ENCODE peak calls at places on chromosomes 12 and 14, in seven cellular contexts. R, B, E, U, L, C and Q are unnamed samples. For H3K27me3 and H3K4me1, the result is how much of the 10 kb centered on the place peaks cover.

GRCh38 chr12:49545815-49546214 is 7.0 kb downstream of the KCNH3 start:
- DNase-seq in U (no peak), L (no peak), C (no peak), R (no peak), E (no peak), B (no peak), Q (no peak)

GRCh38 chr12:108890208-108890607 is 10.3 kb downstream of the DAO start:
- DNase-seq in R (no peak), B (peak), E (no peak), L (no peak), U (no peak), C (no peak), Q (no peak)

GRCh38 chr14:38999949-39000348 is 103.1 kb downstream of the SEC23A start:
- DNase-seq in E (no peak), U (no peak), R (no peak), B (no peak), L (no peak), C (no peak), Q (no peak)

GRCh38 chr14:94596361-94596760 is 15.1 kb downstream of the SERPINA5 start:
- DNase-seq in R (no peak), E (no peak), C (no peak), L (no peak), U (no peak), B (no peak), Q (no peak)

GRCh38 chr12:103505371-103506236 is 9.8 kb upstream of the C12orf42 start:
- DNase-seq in R (no peak), C (no peak), E (no peak), U (no peak), L (no peak), B (no peak), Q (peak)

GRCh38 chr14:49945448-49946319 is 52.8 kb downstream of the ARF6 start:
- DNase-seq in L (no peak), U (no peak), C (no peak), B (no peak), E (no peak), R (no peak), Q (no peak)

GRCh38 chr14:65846469-65846868 is 433.9 kb downstream of the FUT8 start:
- DNase-seq in B (no peak), E (no peak), L (no peak), U (no peak), C (no peak), R (no peak), Q (no peak)

GRCh38 chr12:122976648-122976975 is 1.6 kb downstream of the OGFOD2 start:
- DNase-seq in B (no peak), R (no peak), L (no peak), C (peak), U (no peak), E (peak), Q (no peak)

GRCh38 chr14:63204407-63205280 is at the start of gene RHOJ:
- DNase-seq in R (no peak), L (peak), B (no peak), E (peak), U (peak), C (peak), Q (no peak)

GRCh38 chr12:108855284-108856169 is 1.9 kb downstream of the SSH1 start:
- DNase-seq in E (no peak), L (no peak), U (peak), C (no peak), B (peak), R (no peak), Q (no peak)

GRCh38 chr14:72590577-72590976 is 303.3 kb downstream of the DPF3 start:
- DNase-seq in U (no peak), C (no peak), B (no peak), R (no peak), L (no peak), E (no peak), Q (no peak)

GRCh38 chr14:37550511-37550910 is 44.5 kb downstream of the FOXA1 start:
- DNase-seq in E (no peak), R (no peak), U (peak), B (no peak), L (no peak), C (no peak), Q (no peak)

GRCh38 chr14:55794655-55795583 is 214.9 kb downstream of the KTN1 start:
- DNase-seq in B (peak), R (no peak), E (no peak), U (peak), L (no peak), C (no peak), Q (peak)

GRCh38 chr14:27890259-27890658 is 876.3 kb upstream of the FOXG1 start:
- DNase-seq in R (no peak), U (no peak), L (no peak), C (no peak), E (no peak), B (no peak), Q (no peak)

GRCh38 chr14:49972840-49973239 is 80.0 kb downstream of the ARF6 start:
- DNase-seq in E (peak), L (peak), B (peak), R (peak), C (no peak), U (peak), Q (peak)

DNA sequence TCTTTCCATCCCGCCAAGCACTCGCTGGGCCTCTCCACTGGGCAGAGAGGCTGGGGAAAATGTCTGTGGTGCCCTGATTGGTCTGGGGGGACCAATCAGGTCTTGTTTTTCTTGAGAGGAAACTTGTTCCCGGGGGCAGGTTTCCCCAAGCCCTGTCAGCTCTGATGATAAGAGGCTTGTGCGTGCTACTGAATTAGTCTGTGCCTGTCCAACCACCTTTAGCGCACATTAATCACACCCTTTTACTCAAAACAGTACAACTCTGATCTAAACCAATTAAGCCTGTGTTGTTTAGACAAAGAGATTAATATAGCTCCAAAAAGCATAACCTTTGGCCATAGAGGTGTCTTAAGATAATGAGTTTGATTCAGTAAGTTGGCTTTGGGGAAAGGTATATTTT is 580.4 kb downstream of the VRK1 start:
- DNase-seq in E (no peak), B (no peak), R (no peak), C (no peak), U (no peak), L (no peak), Q (peak)
- H3K27me3 ChIP-seq in E (under half), B (under half), R (under half), C (under half), U (under half), L (under half), Q (under half)

GRCh38 chr14:35403397-35404245 is 928 bp downstream of the NFKBIA start:
- DNase-seq in E (peak), C (peak), B (peak), L (peak), R (peak), U (peak), Q (no peak)
- H3K4me1 ChIP-seq in E (under half), C (under half), B (under half), L (under half), R (half or more), U (under half), Q (under half)

DNA sequence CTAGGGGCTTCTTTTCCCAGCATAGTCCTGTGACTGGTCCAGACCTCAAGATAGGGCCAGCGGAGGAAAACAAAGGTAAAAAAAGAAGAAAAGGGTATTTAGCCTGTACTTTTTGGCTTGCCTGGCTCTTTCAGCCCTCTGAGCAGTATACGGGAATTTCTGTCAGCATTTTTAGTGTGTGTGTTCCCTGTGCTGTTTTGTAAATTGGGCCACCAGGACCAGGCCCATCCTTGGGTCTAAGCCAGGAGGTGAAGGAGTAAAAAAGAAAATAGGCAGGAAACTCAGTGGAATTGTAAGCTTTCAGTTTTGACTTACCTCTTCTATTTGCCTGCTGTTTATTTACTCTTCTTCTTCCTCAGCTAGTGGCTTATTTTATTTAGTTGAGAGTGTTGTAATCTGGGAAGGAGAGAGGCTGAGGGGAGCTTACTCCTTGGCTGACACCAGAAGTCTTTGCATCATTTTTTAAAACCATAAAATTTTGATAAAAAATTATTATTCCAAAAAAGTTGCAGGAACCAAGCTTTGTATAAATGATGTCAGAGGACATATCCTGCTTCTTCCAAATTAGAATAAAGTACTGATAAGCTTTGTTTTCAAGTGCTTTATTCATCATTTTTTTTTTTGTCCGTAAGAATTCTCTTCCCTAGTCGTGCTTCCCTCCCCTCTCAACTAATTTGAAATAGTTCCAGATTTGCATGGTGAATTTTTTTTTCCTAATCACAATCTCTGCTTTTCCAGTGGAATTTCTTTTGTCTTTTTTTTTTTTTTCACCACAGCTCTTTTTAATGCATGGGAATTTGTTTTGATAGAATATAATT is 63.8 kb downstream of the DIP2B start:
- DNase-seq in U (no peak), C (no peak), L (no peak), B (no peak), E (no peak), R (no peak), Q (no peak)
- H3K27ac ChIP-seq in U (no peak), C (peak), L (peak), B (no peak), E (peak), R (peak), Q (peak)

DNA sequence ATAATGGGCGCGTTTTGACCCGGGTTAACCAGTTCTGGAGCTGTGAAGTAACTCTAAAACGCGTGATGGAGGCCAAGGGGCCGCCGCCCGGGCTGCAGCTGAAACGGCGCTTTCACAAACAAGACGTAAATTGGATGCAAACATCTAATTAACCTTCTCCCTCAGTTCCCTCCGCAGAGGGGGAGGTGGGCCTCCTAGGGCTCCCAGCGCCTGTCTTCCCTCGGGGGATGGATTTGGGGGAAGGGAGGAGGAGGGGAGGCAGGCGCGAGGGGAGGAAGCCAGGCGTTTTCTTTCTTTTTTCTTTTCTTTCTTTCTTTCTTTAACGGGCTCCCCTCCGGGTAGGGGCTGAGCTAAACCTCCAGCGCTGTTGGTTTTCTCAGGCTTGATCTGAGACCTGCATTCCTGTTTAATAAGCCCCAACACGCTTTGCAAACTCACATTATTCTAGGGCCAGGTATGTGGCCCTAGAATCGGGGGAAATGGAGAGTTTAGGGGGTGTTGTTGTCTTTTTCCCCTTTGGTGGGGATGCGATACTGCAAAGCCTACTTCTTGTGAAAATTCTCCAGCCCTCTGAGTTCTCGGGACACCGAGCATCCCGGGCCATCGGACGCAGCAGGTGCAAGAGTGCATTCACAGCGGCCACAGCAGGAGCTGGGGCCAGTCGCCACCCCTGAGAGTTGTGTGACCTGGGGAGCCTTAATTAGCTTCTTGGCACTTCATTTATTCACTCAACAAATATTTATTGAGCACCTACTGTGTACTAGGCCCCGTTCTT is 43.6 kb upstream of the LHX5 start:
- DNase-seq in B (no peak), U (no peak), C (no peak), E (no peak), L (no peak), R (no peak), Q (no peak)
- H3K27me3 ChIP-seq in B (under half), U (under half), C (half or more), E (under half), L (under half), R (under half), Q (half or more)

GRCh38 chr14:69634871-69635270 is 23.5 kb downstream of the SUSD6 start:
- DNase-seq in U (no peak), B (no peak), C (no peak), R (no peak), E (no peak), L (no peak), Q (no peak)

GRCh38 chr14:69636718-69637480 is 25.5 kb downstream of the SUSD6 start:
- DNase-seq in B (no peak), R (no peak), E (no peak), U (no peak), L (no peak), C (no peak), Q (no peak)

GRCh38 chr14:69637503-69638030 is 26.2 kb downstream of the SUSD6 start:
- DNase-seq in L (peak), C (peak), R (no peak), U (no peak), B (peak), E (no peak), Q (no peak)

GRCh38 chr14:69633238-69633637 is 21.8 kb downstream of the SUSD6 start:
- DNase-seq in E (no peak), C (no peak), L (no peak), U (no peak), R (no peak), B (no peak), Q (no peak)

GRCh38 chr14:69636051-69636639 is 24.7 kb downstream of the SUSD6 start:
- DNase-seq in R (no peak), C (no peak), L (no peak), E (no peak), B (no peak), U (no peak), Q (no peak)
- H3K4me1 ChIP-seq in R (half or more), C (half or more), L (under half), E (under half), B (half or more), U (under half), Q (under half)

GRCh38 chr12:26044007-26044394 is 80.8 kb downstream of the BHLHE41 start:
- DNase-seq in E (no peak), L (no peak), B (no peak), C (no peak), U (peak), R (no peak), Q (no peak)
- H3K27ac ChIP-seq in E (no peak), L (no peak), B (no peak), C (no peak), U (no peak), R (no peak), Q (no peak)

GRCh38 chr12:211142-211465 is 2.9 kb downstream of the SLC6A12 start:
- DNase-seq in R (no peak), C (no peak), B (no peak), U (no peak), E (no peak), L (no peak), Q (no peak)
- H3K27me3 ChIP-seq in R (under half), C (under half), B (under half), U (under half), E (under half), L (under half), Q (under half)

DNA sequence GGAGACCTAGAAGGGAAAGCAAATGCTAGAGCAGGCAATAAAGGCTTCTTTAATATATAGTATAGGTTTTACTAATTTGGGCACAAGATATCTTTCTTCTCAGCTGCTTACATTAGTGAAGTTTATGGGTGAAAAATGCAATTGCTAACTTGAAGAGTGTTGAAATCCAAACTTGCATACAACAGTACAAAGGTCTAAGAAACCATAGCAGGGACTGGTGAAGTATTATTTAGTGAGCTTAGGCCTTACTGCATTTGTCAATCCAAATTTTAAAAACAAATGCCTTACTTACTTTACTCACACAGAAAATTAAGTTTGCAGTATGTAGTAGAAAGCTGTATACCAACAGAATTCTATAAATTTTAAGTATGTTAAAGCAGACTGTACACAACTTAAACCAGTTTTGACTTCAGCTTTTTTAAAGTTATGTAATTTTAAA is 1.4 kb upstream of the AP4S1 start:
- DNase-seq in C (no peak), R (no peak), U (no peak), E (no peak), L (no peak), B (no peak), Q (no peak)
- H3K4me1 ChIP-seq in C (under half), R (under half), U (under half), E (under half), L (under half), B (under half), Q (under half)